ENCODE peak calls at places on chromosomes 13 and 19, in nine cellular contexts. B, X, F, V, R, O, N, C and T are unnamed samples.

GRCh38 chr13:37995052-37995451 is 125.5 kb upstream of the TRPC4 start:
- DNase-seq in B (no peak), X (no peak), F (no peak), V (no peak), R (no peak), O (no peak), N (no peak), C (no peak), T (no peak)

GRCh38 chr13:79108914-79109643 is 297.0 kb downstream of the RBM26 start:
- DNase-seq in B (no peak), X (no peak), F (no peak), V (no peak), R (no peak), O (no peak), N (no peak), C (peak; percentile 22), T (no peak)

GRCh38 chr19:11963566-11964355 is 1.1 kb upstream of the ZNF763 start:
- DNase-seq in B (peak; percentile 76), X (peak; percentile 81), F (peak; percentile 57), V (peak; percentile 90), R (peak; percentile 94), O (peak; percentile 60), N (peak; percentile 89), C (peak; percentile 76), T (peak; percentile 82)

GRCh38 chr19:7831452-7831851 is 1.4 kb downstream of the EVI5L start:
- DNase-seq in B (peak; percentile 38), X (no peak), F (peak; percentile 39), V (no peak), R (no peak), O (peak; percentile 70), N (no peak), C (no peak), T (peak; percentile 25)

GRCh38 chr19:34313188-34313587 is 51.8 kb upstream of the GPI start:
- DNase-seq in B (no peak), X (no peak), F (no peak), V (no peak), R (no peak), O (no peak), N (no peak), C (no peak), T (peak; percentile 63)

GRCh38 chr13:97142452-97142851 is 79.7 kb upstream of the MBNL2 start:
- DNase-seq in B (no peak), X (no peak), F (no peak), V (no peak), R (no peak), O (peak; percentile 19), N (no peak), C (no peak), T (peak; percentile 70)

GRCh38 chr19:44800461-44800860 is 8.4 kb upstream of the BCAM start:
- DNase-seq in B (peak; percentile 87), X (peak; percentile 89), F (peak; percentile 91), V (peak; percentile 91), R (peak; percentile 96), O (peak; percentile 93), N (peak; percentile 90), C (peak; percentile 88), T (peak; percentile 88)

GRCh38 chr19:30528919-30529318 is 156.7 kb downstream of the ZNF536 start:
- DNase-seq in B (no peak), X (no peak), F (no peak), V (no peak), R (no peak), O (no peak), N (no peak), C (no peak), T (no peak)

GRCh38 chr19:13765395-13766094 is 1.2 kb downstream of the MRI1 start:
- DNase-seq in B (no peak), X (peak; percentile 52), F (no peak), V (no peak), R (no peak), O (no peak), N (no peak), C (no peak), T (no peak)

GRCh38 chr19:21824679-21825078 is 11.3 kb downstream of the ZNF43 start:
- DNase-seq in B (no peak), X (no peak), F (no peak), V (no peak), R (no peak), O (no peak), N (no peak), C (no peak), T (no peak)

GRCh38 chr13:93216122-93216521 is 10.5 kb upstream of the GPC6 start:
- DNase-seq in B (no peak), X (no peak), F (peak; percentile 71), V (no peak), R (no peak), O (peak; percentile 18), N (no peak), C (no peak), T (no peak)

GRCh38 chr19:8486661-8487136 is 15.7 kb downstream of the PRAM1 start:
- DNase-seq in B (no peak), X (no peak), F (no peak), V (no peak), R (no peak), O (no peak), N (no peak), C (no peak), T (no peak)

GRCh38 chr13:49241296-49241695 is 6.4 kb upstream of the CDADC1 start:
- DNase-seq in B (no peak), X (no peak), F (no peak), V (no peak), R (no peak), O (no peak), N (no peak), C (no peak), T (no peak)

GRCh38 chr13:108859202-108860012 is 230.0 kb downstream of the MYO16 start:
- DNase-seq in B (no peak), X (no peak), F (no peak), V (no peak), R (no peak), O (no peak), N (no peak), C (no peak), T (no peak)

GRCh38 chr19:3819989-3820388 is 33.8 kb upstream of the MATK start:
- DNase-seq in B (no peak), X (no peak), F (no peak), V (no peak), R (no peak), O (no peak), N (no peak), C (no peak), T (no peak)

GRCh38 chr13:33691980-33692379 is 126.0 kb upstream of the RFC3 start:
- DNase-seq in B (no peak), X (no peak), F (no peak), V (no peak), R (no peak), O (peak; percentile 17), N (no peak), C (no peak), T (no peak)

GRCh38 chr19:47152632-47153031 is 22.0 kb downstream of the SAE1 start:
- DNase-seq in B (no peak), X (no peak), F (no peak), V (no peak), R (no peak), O (no peak), N (no peak), C (no peak), T (no peak)

GRCh38 chr13:31014461-31014860 is 82.0 kb downstream of the TEX26 start:
- DNase-seq in B (no peak), X (no peak), F (no peak), V (no peak), R (no peak), O (no peak), N (no peak), C (no peak), T (no peak)

DNA sequence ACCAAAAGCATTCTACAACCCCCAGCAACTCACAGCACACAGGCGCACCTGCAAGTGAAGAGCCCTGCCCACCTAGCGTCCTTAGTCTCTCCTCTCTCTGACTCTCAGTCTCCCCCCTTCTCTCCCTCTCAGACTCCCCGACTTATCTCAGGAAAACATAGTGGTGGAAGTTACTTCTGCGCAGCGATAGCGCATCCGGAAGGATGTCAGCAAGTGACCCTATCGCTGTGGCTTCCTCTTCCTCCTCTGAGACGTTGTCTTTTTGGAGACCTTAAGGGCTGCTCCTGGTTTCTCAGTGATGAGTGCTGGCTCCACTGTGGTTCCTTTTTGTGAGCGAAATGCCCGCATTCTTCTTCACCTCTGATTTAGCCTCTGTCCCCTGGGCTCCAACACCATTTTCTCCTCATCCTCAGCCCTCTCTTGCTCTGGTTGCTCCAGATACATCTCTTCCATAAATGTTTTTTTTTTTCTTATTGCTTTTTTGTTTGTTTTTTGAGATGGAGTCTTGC is 1.4 kb upstream of the YIF1B start:
- DNase-seq in B (no peak), X (no peak), F (no peak), V (no peak), R (no peak), O (peak; percentile 92), N (no peak), C (peak; percentile 58), T (no peak)
- TF ChIP-seq EP300 in B (no peak), X (no peak), F (no peak), V (no peak), R (no peak), O (peak; percentile 99), N (no peak), C (no peak), T (no peak)

DNA sequence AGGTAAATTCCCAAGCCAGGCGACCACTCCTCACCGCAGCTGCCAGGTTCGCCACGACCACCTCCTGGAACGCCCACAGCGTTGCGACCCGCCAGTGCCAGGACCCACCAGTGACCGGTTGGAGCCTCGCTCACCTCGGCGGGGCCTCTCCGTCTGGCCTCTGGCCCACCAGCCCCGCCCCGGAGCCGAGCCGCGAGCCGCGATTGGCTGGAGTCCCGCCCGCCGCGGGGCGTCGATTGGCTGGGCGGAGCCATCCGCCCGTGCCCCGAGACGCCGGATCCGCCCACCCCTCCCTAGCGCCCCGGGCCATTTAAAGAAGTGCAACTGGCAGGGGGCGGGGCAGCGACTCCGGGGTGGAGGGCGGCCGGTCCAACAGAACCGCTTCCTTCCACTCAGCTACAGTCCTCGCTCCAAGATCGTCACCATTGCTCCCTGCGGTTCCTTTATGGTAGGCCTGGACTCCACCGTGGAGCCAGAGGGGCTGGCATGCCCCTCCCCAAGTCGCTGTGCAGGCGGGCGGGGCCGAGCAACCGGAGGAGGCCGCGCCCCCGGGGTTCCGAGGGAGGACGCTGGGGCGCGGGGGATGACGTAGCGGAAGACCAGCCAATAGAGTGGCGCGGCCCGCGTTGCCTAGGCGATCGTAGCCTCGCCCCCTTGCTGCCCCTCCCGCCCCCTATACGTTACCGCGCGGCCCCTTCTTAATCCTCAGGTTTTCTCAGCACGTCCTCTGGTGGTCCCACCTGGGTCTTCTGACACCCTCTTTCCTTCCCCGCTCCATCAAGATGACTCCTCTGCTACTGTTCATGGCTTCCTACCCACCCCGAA is at the start of gene SERTAD3:
- DNase-seq in B (peak; percentile 98), X (peak; percentile 96), F (peak; percentile 85), V (peak; percentile 99), R (peak; percentile 99), O (peak; percentile 96), N (peak; percentile 99), C (peak; percentile 97), T (peak; percentile 99)
- TF ChIP-seq POLR2AphosphoS5 in B (peak; percentile 99), X (peak; percentile 94), F (peak; percentile 74), V (peak; percentile 100), R (peak; percentile 99), O (peak; percentile 73), N (peak; percentile 73), C (peak; percentile 99), T (peak; percentile 99)

GRCh38 chr19:35722897-35723296 is 5.1 kb downstream of the KMT2B start:
- DNase-seq in B (no peak), X (no peak), F (no peak), V (no peak), R (no peak), O (no peak), N (no peak), C (no peak), T (no peak)
- H3K36me3 ChIP-seq in B (peaks cover 85% of the 10 kb centered on the region), X (peaks cover 20% of the 10 kb centered on the region), F (peaks cover 50% of the 10 kb centered on the region), V (peaks cover 85% of the 10 kb centered on the region), R (peaks cover 84% of the 10 kb centered on the region), O (peaks cover 82% of the 10 kb centered on the region), N (peaks cover 75% of the 10 kb centered on the region), C (peaks cover 83% of the 10 kb centered on the region), T (peaks cover 3% of the 10 kb centered on the region)

GRCh38 chr13:102399791-102400618 is 1.8 kb downstream of the FGF14 start:
- DNase-seq in B (no peak), X (peak; percentile 78), F (no peak), V (peak; percentile 65), R (no peak), O (no peak), N (no peak), C (no peak), T (peak; percentile 9)
- TF ChIP-seq EP300 in B (no peak), X (no peak), F (no peak), V (no peak), R (no peak), O (no peak), N (no peak), C (no peak), T (no peak)